ENCODE peak calls at places on chromosomes 6 and 20, in four cellular contexts. Y is NCI-H2171 treated with DMSO at 0.1 percent for 48 hours; M is CD8-positive, alpha-beta T cell; A is activated CD4-positive, alpha-beta T cell treated with anti-CD3 and anti-CD28 coated beads, Interleukin-2, amount 50 U/mL, for 24 hours. G is an unnamed sample.

GRCh38 chr6:7136859-7137334 is 29.1 kb downstream of the RREB1 start:
- DNase-seq in Y (no peak), M (no peak), A (no peak), G (no peak)

GRCh38 chr20:51700809-51701285 is 67.3 kb downstream of the ATP9A start:
- DNase-seq in Y (peak; percentile 64), M (no peak), A (no peak), G (no peak)

GRCh38 chr6:123956492-123957139 is 153.0 kb downstream of the NKAIN2 start:
- DNase-seq in Y (no peak), M (no peak), A (no peak), G (no peak)

GRCh38 chr20:61757678-61758555 is 307.8 kb downstream of the TAF4 start:
- DNase-seq in Y (no peak), M (no peak), A (no peak), G (no peak)

GRCh38 chr6:4449409-4449808 is 314.0 kb upstream of the ECI2 start:
- DNase-seq in Y (no peak), M (no peak), A (no peak), G (no peak)

GRCh38 chr20:44342240-44342639 is 5.4 kb downstream of the R3HDML start:
- DNase-seq in Y (no peak), M (no peak), A (no peak), G (no peak)

GRCh38 chr6:149094934-149095341 is 222.6 kb upstream of the TAB2 start:
- DNase-seq in Y (no peak), M (no peak), A (no peak), G (no peak)

GRCh38 chr6:97563529-97563928 is 280.5 kb upstream of the MMS22L start:
- DNase-seq in Y (peak; percentile 60), M (no peak), A (no peak), G (no peak)

GRCh38 chr20:50187403-50188051 is 3.1 kb upstream of the CEBPB start:
- DNase-seq in Y (no peak), M (no peak), A (no peak), G (no peak)

GRCh38 chr20:62352402-62353288 is 14.5 kb downstream of the LAMA5 start:
- DNase-seq in Y (no peak), M (no peak), A (no peak), G (no peak)

GRCh38 chr6:108078191-108078590 is 3.6 kb upstream of the OSTM1 start:
- DNase-seq in Y (no peak), M (no peak), A (no peak), G (no peak)

GRCh38 chr6:45718901-45719300 is 296.8 kb downstream of the CLIC5 start:
- DNase-seq in Y (no peak), M (no peak), A (no peak), G (no peak)

GRCh38 chr6:107627928-107628327 is 138.0 kb downstream of the SOBP start:
- DNase-seq in Y (no peak), M (no peak), A (no peak), G (no peak)

GRCh38 chr6:7173843-7174503 is 66.2 kb downstream of the RREB1 start:
- DNase-seq in Y (no peak), M (no peak), A (no peak), G (no peak)

GRCh38 chr6:42199106-42199981 is 4.6 kb upstream of the GUCA1B start:
- DNase-seq in Y (peak; percentile 3), M (no peak), A (no peak), G (no peak)

GRCh38 chr6:29376003-29376402 is 912 bp upstream of the OR12D3 start:
- DNase-seq in Y (no peak), M (no peak), A (no peak), G (no peak)

GRCh38 chr6:2021713-2022125 is 223.7 kb downstream of the GMDS start:
- DNase-seq in Y (peak; percentile 90), M (no peak), A (no peak), G (no peak)

GRCh38 chr6:166633732-166634535 is 6.9 kb upstream of the RPS6KA2 start:
- DNase-seq in Y (no peak), M (no peak), A (no peak), G (no peak)

GRCh38 chr20:31987744-31988143 is 19.8 kb downstream of the XKR7 start:
- DNase-seq in Y (peak; percentile 20), M (no peak), A (no peak), G (no peak)

GRCh38 chr6:32424584-32424983 is 15.1 kb upstream of the HLA-DRA start:
- DNase-seq in Y (no peak), M (no peak), A (no peak), G (no peak)

GRCh38 chr6:104019075-104019474 is 840.6 kb downstream of the HACE1 start:
- DNase-seq in Y (no peak), M (no peak), A (no peak), G (no peak)

GRCh38 chr6:72911463-72912153 is 289.7 kb downstream of the KCNQ5 start:
- DNase-seq in Y (no peak), M (no peak), A (no peak), G (no peak)

GRCh38 chr20:17964073-17964472 is 4.5 kb downstream of the SNX5 start:
- DNase-seq in Y (no peak), M (no peak), A (no peak), G (no peak)

GRCh38 chr6:159871241-159871640 is 19.5 kb upstream of the MAS1 start:
- DNase-seq in Y (no peak), M (no peak), A (no peak), G (no peak)

GRCh38 chr6:3196770-3197169 is 30.7 kb downstream of the TUBB2B start:
- DNase-seq in Y (no peak), M (no peak), A (no peak), G (no peak)

GRCh38 chr20:18986146-18986830 is 172.7 kb downstream of the SCP2D1 start:
- DNase-seq in Y (no peak), M (no peak), A (no peak), G (no peak)

GRCh38 chr6:45586216-45587171 is 208.8 kb upstream of the SUPT3H start:
- DNase-seq in Y (no peak), M (peak; percentile 43), A (no peak), G (no peak)

GRCh38 chr20:51457281-51457932 is 85.1 kb downstream of the NFATC2 start:
- DNase-seq in Y (peak; percentile 31), M (no peak), A (no peak), G (no peak)

GRCh38 chr6:138250513-138251247 is 32.4 kb upstream of the PBOV1 start:
- DNase-seq in Y (peak; percentile 17), M (no peak), A (no peak), G (no peak)

GRCh38 chr20:47989957-47990356 is 204.7 kb upstream of the SULF2 start:
- DNase-seq in Y (no peak), M (no peak), A (no peak), G (no peak)

GRCh38 chr20:47785321-47785899 is at the start of gene SULF2:
- DNase-seq in Y (no peak), M (no peak), A (no peak), G (no peak)